ENCODE peak calls at places on chromosomes 4 and X, in seven cellular contexts. M is HepG2, L is ovary, Y is SK-N-SH, Z is heart left ventricle, R is breast epithelium, N is right lobe of liver. I is an unnamed sample.

GRCh38 chrX:52284865-52285264 is 84.0 kb upstream of the XAGE2 start:
- DNase-seq in R (no peak), M (no peak), Z (no peak), L (no peak), N (no peak), Y (no peak), I (no peak)

GRCh38 chr4:150010525-150011126 is 67.6 kb upstream of the DCLK2 start:
- DNase-seq in Y (peak; percentile 23), R (no peak), M (peak; percentile 41), L (peak; percentile 15), Z (peak; percentile 33), N (no peak), I (no peak)

GRCh38 chrX:19789782-19790181 is 97.6 kb downstream of the SH3KBP1 start:
- DNase-seq in Z (no peak), M (no peak), L (no peak), Y (no peak), R (no peak), N (no peak), I (no peak)

GRCh38 chr4:36618102-36618501 is 336.7 kb downstream of the DTHD1 start:
- DNase-seq in Z (no peak), Y (no peak), N (no peak), M (no peak), L (no peak), R (no peak), I (no peak)

GRCh38 chr4:17367201-17367600 is 144.7 kb downstream of the QDPR start:
- DNase-seq in L (no peak), N (no peak), M (no peak), Y (no peak), Z (no peak), R (no peak), I (no peak)

GRCh38 chr4:109462297-109462696 is 28.7 kb downstream of the SEC24B start:
- DNase-seq in R (no peak), Z (no peak), N (no peak), Y (no peak), L (no peak), M (no peak), I (no peak)

GRCh38 chr4:90419124-90419711 is 292.0 kb downstream of the CCSER1 start:
- DNase-seq in L (no peak), N (no peak), Y (peak; percentile 52), Z (no peak), R (no peak), M (peak; percentile 16), I (no peak)

GRCh38 chr4:123750044-123750443 is 353.4 kb downstream of the SPRY1 start:
- DNase-seq in R (no peak), Y (no peak), L (no peak), Z (no peak), M (peak; percentile 87), N (no peak), I (no peak)

GRCh38 chr4:157713342-157713741 is 459.5 kb downstream of the GASK1B start:
- DNase-seq in Z (no peak), N (no peak), M (no peak), R (no peak), Y (peak; percentile 4), L (no peak), I (no peak)

GRCh38 chr4:137417676-137418075 is 114.6 kb downstream of the PCDH18 start:
- DNase-seq in Y (no peak), N (no peak), M (no peak), Z (no peak), L (no peak), R (no peak), I (no peak)

GRCh38 chr4:153639556-153640475 is 44.3 kb upstream of the TLR2 start:
- DNase-seq in Z (no peak), Y (no peak), N (no peak), L (no peak), R (no peak), M (peak; percentile 43), I (no peak)

GRCh38 chr4:153640476-153640802 is 43.6 kb upstream of the TLR2 start:
- DNase-seq in N (no peak), L (no peak), Y (no peak), M (no peak), R (no peak), Z (no peak), I (no peak)

GRCh38 chr4:153641532-153641931 is 42.5 kb upstream of the TLR2 start:
- DNase-seq in N (no peak), Y (no peak), Z (no peak), L (no peak), R (no peak), M (no peak), I (no peak)

GRCh38 chr4:153645183-153645582 is 38.9 kb upstream of the TLR2 start:
- DNase-seq in N (no peak), M (no peak), R (no peak), Y (no peak), L (no peak), Z (no peak), I (no peak)

GRCh38 chr4:153643406-153644016 is 40.6 kb upstream of the TLR2 start:
- DNase-seq in Z (no peak), R (no peak), M (peak; percentile 66), Y (peak; percentile 69), N (no peak), L (no peak), I (no peak)
- TF ChIP-seq CTCF in Z (peak; percentile 23), R (peak; percentile 34), M (peak; percentile 60), Y (peak; percentile 67), N (peak; percentile 59), L (no peak), I (peak; percentile 64)

GRCh38 chrX:137562096-137562495 is 3.8 kb upstream of the ZIC3 start:
- DNase-seq in M (no peak), Y (no peak), L (no peak), N (no peak), R (no peak), Z (no peak), I (no peak)
- H3K27me3 ChIP-seq in M (no peaks in the 10 kb centered on the region), Y (peaks cover 28% of the 10 kb centered on the region), L (no peaks in the 10 kb centered on the region), N (peaks cover 14% of the 10 kb centered on the region), R (peaks cover 74% of the 10 kb centered on the region), Z (peaks cover 60% of the 10 kb centered on the region), I (no peaks in the 10 kb centered on the region)

GRCh38 chr4:1806596-1807257 is 13.6 kb downstream of the FGFR3 start:
- DNase-seq in N (no peak), M (no peak), R (no peak), Z (no peak), L (no peak), Y (no peak), I (no peak)

GRCh38 chr4:1808851-1809753 is 16.0 kb downstream of the FGFR3 start:
- DNase-seq in N (no peak), R (no peak), Y (no peak), L (no peak), Z (no peak), M (no peak), I (no peak)

GRCh38 chr4:1807258-1807777 is 14.2 kb downstream of the FGFR3 start:
- DNase-seq in M (no peak), Z (peak; percentile 19), Y (no peak), R (no peak), N (no peak), L (no peak), I (no peak)

GRCh38 chr4:1809754-1810502 is 16.8 kb downstream of the FGFR3 start:
- DNase-seq in M (peak; percentile 86), Y (peak; percentile 96), R (no peak), N (peak; percentile 78), Z (peak; percentile 66), L (no peak), I (no peak)

DNA sequence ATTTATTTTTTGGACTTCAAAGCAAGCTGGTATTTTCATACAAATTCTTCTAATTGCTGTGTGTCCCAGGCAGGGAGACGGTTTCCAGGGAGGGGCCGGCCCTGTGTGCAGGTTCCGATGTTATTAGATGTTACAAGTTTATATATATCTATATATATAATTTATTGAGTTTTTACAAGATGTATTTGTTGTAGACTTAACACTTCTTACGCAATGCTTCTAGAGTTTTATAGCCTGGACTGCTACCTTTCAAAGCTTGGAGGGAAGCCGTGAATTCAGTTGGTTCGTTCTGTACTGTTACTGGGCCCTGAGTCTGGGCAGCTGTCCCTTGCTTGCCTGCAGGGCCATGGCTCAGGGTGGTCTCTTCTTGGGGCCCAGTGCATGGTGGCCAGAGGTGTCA is 15.3 kb downstream of the FGFR3 start:
- DNase-seq in L (no peak), M (no peak), Z (no peak), R (no peak), Y (no peak), N (no peak), I (no peak)
- H3K27ac ChIP-seq in L (no peak overlapping the region), M (no peak overlapping the region), Z (no peak overlapping the region), R (no peak overlapping the region), Y (no peak overlapping the region), N (no peak overlapping the region), I (no peak overlapping the region)

DNA sequence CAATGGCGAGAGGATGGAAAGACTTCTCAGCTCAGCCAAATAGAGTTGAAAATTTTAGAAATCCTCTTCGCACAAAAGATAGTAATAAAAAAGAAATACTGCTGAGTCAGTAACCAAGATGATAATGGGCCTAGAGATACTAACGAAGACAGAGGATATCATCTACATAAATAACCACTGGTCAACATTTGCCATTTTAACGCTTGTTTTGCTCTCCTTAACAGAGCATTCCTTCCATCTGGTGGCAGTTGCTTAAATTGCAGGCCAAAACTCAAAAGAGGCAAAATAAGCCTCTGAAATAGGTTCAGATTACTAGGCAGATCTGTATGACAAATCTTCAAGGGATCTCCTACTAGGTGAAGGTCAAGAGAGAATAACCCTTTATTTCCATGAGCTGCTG is 51.7 kb upstream of the MCF2 start:
- DNase-seq in Y (no peak), M (no peak), L (no peak), Z (no peak), R (no peak), N (no peak), I (no peak)
- TF ChIP-seq CTCF in Y (peak; percentile 59), M (peak; percentile 12), L (no peak), Z (no peak), R (no peak), N (peak; percentile 50), I (peak; percentile 16)

DNA sequence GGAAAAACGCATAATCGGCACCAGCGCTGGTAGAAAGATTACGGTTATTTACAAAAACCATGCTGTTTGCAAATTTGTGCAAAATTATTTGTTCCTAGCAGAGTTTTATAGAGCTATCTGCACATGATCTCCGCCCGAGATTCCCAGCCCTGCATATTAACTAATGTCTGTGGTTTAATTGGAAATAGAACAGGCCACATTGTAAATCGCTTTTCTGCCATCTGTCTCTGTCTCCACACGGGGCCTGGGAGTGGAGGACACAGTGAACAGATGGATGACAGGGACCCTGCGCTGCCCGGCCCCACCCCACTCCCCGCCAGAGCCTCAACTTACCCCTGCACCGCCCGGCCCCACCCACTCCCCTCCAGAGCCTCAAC is 126.9 kb downstream of the FAM53A start:
- DNase-seq in L (no peak), N (no peak), Y (peak; percentile 75), M (no peak), R (no peak), Z (no peak), I (no peak)
- H3K27me3 ChIP-seq in L (no peaks in the 10 kb centered on the region), N (no peaks in the 10 kb centered on the region), Y (peaks cover 94% of the 10 kb centered on the region), M (peaks cover 26% of the 10 kb centered on the region), R (peaks cover 91% of the 10 kb centered on the region), Z (peaks cover 22% of the 10 kb centered on the region), I (no peaks in the 10 kb centered on the region)

GRCh38 chr4:153538408-153539057 is 72.4 kb downstream of the TMEM131L start:
- DNase-seq in N (no peak), Y (peak; percentile 61), Z (peak; percentile 59), M (no peak), L (peak; percentile 38), R (no peak), I (no peak)
- H3K27ac ChIP-seq in N (no peak overlapping the region), Y (no peak overlapping the region), Z (peak overlapping the region; percentile 47), M (no peak overlapping the region), L (no peak overlapping the region), R (peak overlapping the region; percentile 64), I (no peak overlapping the region)